ENCODE peak calls at places on chromosomes 5 and 9, in five cellular contexts. K, L, T, J and N are unnamed samples. For H3K27me3, the result is how much of the 10 kb centered on the place peaks cover.

GRCh38 chr5:141475625-141476131 is at the start of gene PCDHGC3:
- DNase-seq in J (peak), T (peak), K (peak), L (peak), N (peak)

GRCh38 chr9:114482602-114483001 is 22.7 kb downstream of the WHRN start:
- DNase-seq in J (no peak), L (peak), T (no peak), K (no peak), N (no peak)

GRCh38 chr9:82763631-82764030 is 299.3 kb downstream of the RASEF start:
- DNase-seq in K (peak), J (no peak), T (no peak), L (no peak), N (no peak)

GRCh38 chr5:176183321-176184074 is 54.7 kb upstream of the SIMC1 start:
- DNase-seq in T (no peak), J (no peak), K (no peak), L (no peak), N (no peak)

GRCh38 chr9:114098660-114099522 is at the start of gene KIF12:
- DNase-seq in J (peak), K (peak), T (no peak), L (no peak), N (no peak)

GRCh38 chr5:176547811-176548210 is 1.3 kb upstream of the CDHR2 start:
- DNase-seq in T (no peak), J (no peak), L (no peak), K (no peak), N (no peak)

GRCh38 chr9:132163876-132164603 is 2.2 kb downstream of the NTNG2 start:
- DNase-seq in K (peak), J (no peak), L (no peak), T (no peak), N (no peak)

GRCh38 chr9:80175286-80175906 is 603.6 kb downstream of the TLE4 start:
- DNase-seq in L (peak), J (no peak), K (peak), T (no peak), N (no peak)

GRCh38 chr9:102728946-102729345 is 266.2 kb upstream of the CYLC2 start:
- DNase-seq in T (no peak), K (no peak), J (no peak), L (no peak), N (no peak)

GRCh38 chr5:145408048-145408341 is 427.1 kb downstream of the PRELID2 start:
- DNase-seq in T (no peak), K (no peak), J (no peak), L (no peak), N (no peak)

GRCh38 chr9:122374885-122375420 is 4.1 kb downstream of the PTGS1 start:
- DNase-seq in L (peak), J (peak), K (peak), T (peak), N (no peak)

GRCh38 chr5:167658890-167659289 is 632.6 kb upstream of the WWC1 start:
- DNase-seq in L (no peak), T (no peak), K (no peak), J (no peak), N (no peak)

GRCh38 chr5:95960802-95961616 is 642 bp downstream of the ELL2 start:
- DNase-seq in K (peak), T (peak), L (peak), J (peak), N (peak)
- TF ChIP-seq CTCF in K (peak), T (peak), L (peak), J (peak), N (peak)

GRCh38 chr5:33184367-33184766 is 256.4 kb upstream of the TARS1 start:
- DNase-seq in T (no peak), L (no peak), J (no peak), K (no peak), N (no peak)
- H3K4me3 ChIP-seq in T (no peak), L (no peak), J (no peak), K (no peak), N (no peak)

GRCh38 chr9:34558341-34558740 is 31.2 kb downstream of the CNTFR start:
- DNase-seq in K (no peak), L (no peak), J (no peak), T (no peak), N (no peak)
- H3K27me3 ChIP-seq in K (under half), L (under half), J (under half), T (under half), N (under half)

DNA sequence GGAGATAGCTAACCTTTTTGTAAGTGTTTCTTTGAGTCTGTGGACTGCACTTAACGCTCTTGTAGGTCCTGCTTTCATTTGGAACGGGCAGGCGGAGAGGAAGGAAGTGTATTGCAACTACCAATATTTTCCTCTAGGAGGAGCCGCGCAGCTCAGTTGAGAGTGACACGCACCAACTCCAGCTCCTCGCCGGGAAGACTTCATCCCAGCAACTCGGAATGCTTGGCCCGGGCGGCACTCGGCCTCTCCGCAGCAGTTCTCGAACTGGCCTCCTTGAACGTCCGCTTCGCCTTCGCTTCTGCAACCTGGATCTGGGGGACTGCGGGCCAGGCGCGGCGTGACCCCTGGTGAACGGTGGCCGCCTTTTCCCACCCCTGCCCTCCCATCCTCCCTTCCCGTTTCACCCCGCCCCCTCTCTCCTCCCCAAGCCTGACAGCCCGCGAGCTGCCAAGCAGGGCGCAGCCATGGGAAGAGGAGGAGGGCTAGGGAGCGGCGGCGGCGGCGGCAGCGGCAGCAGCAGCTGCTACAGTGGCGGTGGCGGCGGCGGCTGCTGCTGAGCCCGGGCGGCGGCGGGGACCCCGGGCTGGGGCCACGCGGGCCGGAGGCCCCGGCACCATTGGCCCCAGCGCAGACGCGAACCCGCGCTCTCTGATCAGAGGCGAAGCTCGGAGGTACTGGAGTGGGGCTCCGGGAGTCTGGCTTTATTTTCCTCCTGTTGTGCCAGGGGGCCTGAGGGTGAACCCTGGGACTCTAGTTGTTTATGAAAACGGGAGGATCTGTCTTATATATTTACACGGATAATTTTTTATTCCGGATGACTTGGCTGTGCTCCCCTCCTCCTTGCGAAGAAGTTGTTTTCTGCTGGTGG is at the start of gene GHR:
- DNase-seq in L (peak), J (peak), T (peak), K (peak), N (peak)
- TF ChIP-seq CTCF in L (peak), J (peak), T (peak), K (peak), N (peak)

GRCh38 chr9:35972093-35972492 is 14.1 kb upstream of the OR2S2 start:
- DNase-seq in T (no peak), L (no peak), K (peak), J (no peak), N (no peak)
- H3K4me3 ChIP-seq in T (peak), L (no peak), K (peak), J (no peak), N (no peak)

DNA sequence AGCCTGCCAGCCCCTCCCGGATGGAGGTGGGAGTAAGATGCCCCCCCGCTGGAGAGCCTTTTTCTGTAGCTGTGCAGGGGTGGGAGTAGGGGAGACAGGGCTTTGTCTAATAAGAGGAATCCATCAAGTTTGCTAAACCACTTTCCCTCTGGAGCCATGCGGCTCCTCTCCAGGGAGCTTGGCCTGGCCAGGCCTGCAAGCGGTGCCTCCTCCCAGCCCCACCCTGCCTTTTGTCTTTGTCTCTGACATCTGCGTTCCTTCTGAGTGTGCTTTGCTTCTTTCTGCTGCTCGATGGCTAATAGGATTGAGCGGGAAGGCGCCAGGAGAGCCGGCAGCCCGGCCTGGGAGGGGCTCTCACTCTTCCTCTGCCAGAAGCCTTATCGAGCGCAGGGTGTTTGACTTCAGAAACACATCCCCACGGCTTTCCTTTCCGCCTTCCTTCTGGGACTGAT is 26.7 kb upstream of the FCN1 start:
- DNase-seq in K (peak), L (no peak), J (no peak), T (no peak), N (no peak)
- H3K27me3 ChIP-seq in K (under half), L (under half), J (under half), T (under half), N (under half)

DNA sequence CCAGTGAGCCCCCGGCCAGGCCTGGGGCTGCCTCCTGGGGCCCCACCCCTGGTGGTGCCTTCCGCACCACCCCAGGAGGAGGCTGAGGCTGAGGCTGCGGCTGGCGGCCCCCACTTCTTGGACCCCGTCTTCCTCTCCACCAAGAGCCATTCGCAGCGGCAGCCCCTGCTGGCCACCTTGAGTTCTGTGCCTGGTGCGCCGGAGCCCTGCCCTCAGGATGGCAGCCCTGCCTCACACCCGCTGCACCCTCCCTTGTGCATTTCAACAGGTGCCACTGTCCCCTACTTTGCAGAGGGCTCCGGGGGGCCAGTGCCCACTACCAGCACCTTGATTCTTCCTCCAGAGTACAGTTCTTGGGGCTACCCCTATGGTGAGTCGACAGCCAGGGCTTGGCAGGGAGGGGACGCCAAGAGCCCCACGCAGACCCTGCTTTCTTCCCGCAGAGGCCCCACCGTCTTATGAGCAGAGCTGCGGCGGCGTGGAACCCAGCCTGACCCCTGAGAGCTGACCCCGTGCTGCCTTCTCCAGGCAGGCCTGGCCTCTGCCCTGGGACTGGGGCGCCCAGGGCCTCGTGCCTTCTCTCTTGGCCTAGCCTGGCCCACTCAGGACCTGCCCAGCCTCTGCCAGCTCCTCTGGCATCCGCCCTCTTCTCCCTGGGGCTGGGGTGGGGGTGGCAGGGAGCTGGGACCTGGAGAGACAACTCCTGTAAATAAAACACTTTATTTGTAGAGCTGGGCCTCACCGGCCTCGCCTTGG is 4.0 kb upstream of the EHMT1 start:
- DNase-seq in L (peak), J (no peak), T (no peak), K (peak), N (no peak)
- TF ChIP-seq CTCF in L (no peak), J (no peak), T (peak), K (peak), N (no peak)

GRCh38 chr9:112050544-112051475 is 124.3 kb downstream of the SUSD1 start:
- DNase-seq in J (no peak), L (peak), K (no peak), T (peak), N (no peak)
- H3K4me3 ChIP-seq in J (no peak), L (no peak), K (no peak), T (no peak), N (no peak)

DNA sequence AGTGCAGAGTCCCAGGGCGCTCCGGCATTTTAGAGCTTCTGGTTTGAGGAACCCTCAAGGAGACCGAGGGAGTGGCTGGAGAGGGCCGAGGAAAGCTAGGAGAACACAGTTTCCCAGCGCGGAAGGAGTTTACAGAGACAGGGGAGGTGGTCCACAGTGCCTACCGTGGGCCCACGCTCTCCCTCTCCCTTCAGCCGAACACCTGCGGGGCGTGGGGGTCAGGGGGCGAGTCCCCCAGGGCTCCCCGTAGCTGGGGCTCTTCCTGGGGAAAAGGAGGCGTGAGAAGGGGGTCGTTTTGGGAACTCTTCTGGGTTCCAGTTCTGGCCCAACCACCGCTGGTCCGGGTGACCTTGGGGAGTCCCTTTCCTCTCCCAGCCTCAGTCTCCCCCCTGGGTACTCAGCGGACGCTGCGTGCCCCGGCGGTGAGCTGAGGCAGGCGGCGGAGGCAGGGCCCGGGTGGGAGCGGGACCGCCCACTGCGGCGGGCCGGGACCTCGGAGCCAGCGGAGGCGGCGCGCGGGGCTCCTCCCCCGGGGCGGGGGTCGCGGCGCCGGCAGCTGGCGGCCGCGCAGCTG is 368 bp upstream of the FRMPD1 start:
- DNase-seq in T (no peak), K (peak), J (no peak), L (peak), N (no peak)
- H3K27me3 ChIP-seq in T (half or more), K (half or more), J (under half), L (under half), N (under half)